ENCODE peak calls at places on chromosomes 16 and 17, in nine cellular contexts. P is C1 segment of cervical spinal cord; T is T-helper 2 cell; U is heart left ventricle; M is OCI-LY7; A is stimulated activated CD4-positive, alpha-beta T cell treated with anti-CD3 and anti-CD28 coated beads, Interleukin-15, amount 100 ng/mL, for 24 hours; Y is tibial artery; X is left lobe of liver; O is NCI-H510A treated with DMSO at 0.1 percent for 48 hours. G is an unnamed sample.

GRCh38 chr17:50947844-50948514 is 81.8 kb upstream of the TOB1 start:
- DNase-seq in P (peak; percentile 38), T (no peak), U (peak; percentile 68), M (no peak), A (no peak), Y (peak; percentile 88), X (peak; percentile 90), O (peak; percentile 87), G (peak; percentile 68)

GRCh38 chr16:16036359-16036792 is 87.0 kb downstream of the ABCC1 start:
- DNase-seq in P (no peak), T (no peak), U (no peak), M (no peak), A (no peak), Y (no peak), X (no peak), O (no peak), G (no peak)

GRCh38 chr16:67668495-67669157 is 2.0 kb downstream of the C16orf86 start:
- DNase-seq in P (no peak), T (no peak), U (no peak), M (peak; percentile 73), A (no peak), Y (no peak), X (no peak), O (no peak), G (no peak)

GRCh38 chr16:58515871-58516767 is 802 bp downstream of the SETD6 start:
- DNase-seq in P (no peak), T (peak; percentile 27), U (no peak), M (peak; percentile 75), A (peak; percentile 60), Y (peak; percentile 61), X (peak; percentile 72), O (no peak), G (peak; percentile 29)

GRCh38 chr17:64006361-64007088 is 8.4 kb downstream of the PRR29 start:
- DNase-seq in P (no peak), T (no peak), U (peak; percentile 87), M (no peak), A (no peak), Y (peak; percentile 49), X (peak; percentile 49), O (no peak), G (peak; percentile 82)

GRCh38 chr17:12536472-12536871 is 129.2 kb upstream of the MYOCD start:
- DNase-seq in P (no peak), T (no peak), U (no peak), M (no peak), A (no peak), Y (no peak), X (no peak), O (no peak), G (no peak)

GRCh38 chr17:34579017-34579946 is at the start of gene TMEM132E:
- DNase-seq in P (peak; percentile 82), T (no peak), U (peak; percentile 25), M (no peak), A (peak; percentile 45), Y (no peak), X (peak; percentile 50), O (no peak), G (peak; percentile 54)

GRCh38 chr17:82230627-82231311 is 1.9 kb downstream of the SLC16A3 start:
- DNase-seq in P (peak; percentile 53), T (peak; percentile 43), U (peak; percentile 90), M (no peak), A (peak; percentile 75), Y (peak; percentile 94), X (peak; percentile 91), O (no peak), G (peak; percentile 93)

GRCh38 chr16:67068212-67068753 is 39.3 kb downstream of the CBFB start:
- DNase-seq in P (no peak), T (no peak), U (no peak), M (no peak), A (no peak), Y (no peak), X (no peak), O (no peak), G (no peak)

GRCh38 chr17:7740481-7741001 is 23.0 kb downstream of the DNAH2 start:
- DNase-seq in P (no peak), T (no peak), U (no peak), M (no peak), A (no peak), Y (no peak), X (no peak), O (no peak), G (no peak)

GRCh38 chr17:78831688-78832540 is 8.7 kb downstream of the USP36 start:
- DNase-seq in P (no peak), T (no peak), U (no peak), M (no peak), A (no peak), Y (no peak), X (no peak), O (no peak), G (no peak)

GRCh38 chr17:37373530-37374159 is 2.1 kb upstream of the C17orf78 start:
- DNase-seq in P (peak; percentile 20), T (peak; percentile 29), U (peak; percentile 32), M (peak; percentile 80), A (peak; percentile 71), Y (peak; percentile 73), X (peak; percentile 65), O (peak; percentile 74), G (no peak)

GRCh38 chr17:6994118-6994598 is 1.7 kb upstream of the ALOX12 start:
- DNase-seq in P (no peak), T (no peak), U (no peak), M (no peak), A (no peak), Y (no peak), X (no peak), O (no peak), G (no peak)

GRCh38 chr16:7391694-7392093 is 59.0 kb downstream of the RBFOX1 start:
- DNase-seq in P (no peak), T (no peak), U (no peak), M (no peak), A (no peak), Y (no peak), X (no peak), O (no peak), G (no peak)

GRCh38 chr17:72749119-72749572 is 343.3 kb downstream of the SLC39A11 start:
- DNase-seq in P (no peak), T (no peak), U (no peak), M (no peak), A (no peak), Y (no peak), X (peak; percentile 59), O (no peak), G (no peak)

GRCh38 chr17:36525888-36526287 is 8.8 kb downstream of the MYO19 start:
- DNase-seq in P (no peak), T (no peak), U (no peak), M (no peak), A (no peak), Y (no peak), X (peak; percentile 14), O (no peak), G (no peak)

GRCh38 chr16:78237346-78237745 is 137.9 kb downstream of the WWOX start:
- DNase-seq in P (no peak), T (no peak), U (peak; percentile 43), M (no peak), A (no peak), Y (no peak), X (no peak), O (no peak), G (no peak)

GRCh38 chr17:7413346-7413985 is 5.8 kb downstream of the NLGN2 start:
- DNase-seq in P (no peak), T (no peak), U (no peak), M (no peak), A (no peak), Y (no peak), X (no peak), O (no peak), G (no peak)

GRCh38 chr17:31373150-31374082 is 18.1 kb upstream of the RAB11FIP4 start:
- DNase-seq in P (no peak), T (no peak), U (no peak), M (peak; percentile 74), A (no peak), Y (no peak), X (no peak), O (peak; percentile 48), G (no peak)

GRCh38 chr17:18041776-18042175 is 2.6 kb downstream of the GID4 start:
- DNase-seq in P (no peak), T (no peak), U (no peak), M (no peak), A (no peak), Y (no peak), X (no peak), O (no peak), G (no peak)

GRCh38 chr17:40419559-40420331 is 2.0 kb upstream of the TOP2A start:
- DNase-seq in P (no peak), T (no peak), U (no peak), M (no peak), A (no peak), Y (no peak), X (peak; percentile 44), O (peak; percentile 23), G (no peak)

G was measured in left cardiac atrium.